ENCODE peak calls at places on chromosomes 1 and 21, in five cellular contexts. B is IMR-90, L is hepatocyte, M is astrocyte, E is OCI-LY7. T is an unnamed sample.

GRCh38 chr1:161905269-161905884 is 118.3 kb downstream of the OLFML2B start:
- DNase-seq in L (peak), B (peak), M (no peak), E (peak), T (peak)

GRCh38 chr1:29236993-29237905 is 927 bp downstream of the PTPRU start:
- DNase-seq in L (peak), E (no peak), M (peak), B (peak), T (peak)

GRCh38 chr1:162632234-162632666 is at the start of gene DDR2:
- DNase-seq in B (peak), E (no peak), L (peak), M (peak), T (no peak)

GRCh38 chr1:117130526-117130925 is 9.0 kb upstream of the TRIM45 start:
- DNase-seq in E (no peak), B (no peak), M (no peak), L (no peak), T (no peak)

GRCh38 chr1:163897401-163898169 is 575.8 kb downstream of the NUF2 start:
- DNase-seq in B (peak), E (no peak), M (peak), L (no peak), T (no peak)

GRCh38 chr1:97925161-97925560 is 4.3 kb upstream of the DPYD start:
- DNase-seq in M (no peak), B (no peak), L (no peak), E (no peak), T (no peak)

GRCh38 chr1:110634455-110635281 is 28.5 kb upstream of the KCNA2 start:
- DNase-seq in L (peak), M (peak), E (peak), B (peak), T (peak)

GRCh38 chr1:29180497-29181412 is 945 bp downstream of the SRSF4 start:
- DNase-seq in B (no peak), M (peak), L (no peak), E (no peak), T (peak)

GRCh38 chr1:156815307-156815826 is 1.3 kb downstream of the SH2D2A start:
- DNase-seq in L (peak), M (peak), B (peak), E (no peak), T (peak)

GRCh38 chr1:107318932-107319331 is 178.1 kb downstream of the NTNG1 start:
- DNase-seq in E (peak), B (no peak), M (no peak), L (no peak), T (no peak)

GRCh38 chr1:204258213-204259115 is 44.7 kb upstream of the GOLT1A start:
- DNase-seq in B (peak), E (peak), L (peak), M (peak), T (peak)

GRCh38 chr1:245353915-245354775 is 199.4 kb downstream of the KIF26B start:
- DNase-seq in M (no peak), B (no peak), E (no peak), L (no peak), T (no peak)

DNA sequence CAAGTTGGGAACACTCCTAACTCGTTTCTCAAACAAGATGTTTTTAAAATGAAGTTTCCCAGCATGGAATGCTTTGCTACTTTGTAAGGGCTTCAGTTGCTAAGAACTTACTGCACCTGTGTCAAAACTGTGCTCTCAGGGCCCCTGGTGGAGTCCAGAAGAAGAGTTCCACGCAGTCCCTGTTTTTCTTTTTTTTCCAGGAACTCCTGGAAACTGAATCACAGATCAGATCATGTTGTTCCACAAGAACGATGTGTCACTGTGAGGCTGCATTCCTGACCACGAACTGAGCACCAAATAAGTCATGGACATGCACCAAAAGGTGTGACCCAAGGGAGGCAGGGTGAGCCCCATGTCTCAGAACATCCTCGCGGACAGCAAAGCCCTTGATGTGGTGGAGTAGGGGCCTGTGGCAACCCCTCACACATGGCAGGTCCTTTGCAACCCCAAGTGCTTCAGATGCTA is 257.2 kb downstream of the KCNJ6 start:
- DNase-seq in E (no peak), L (peak), M (peak), B (peak), T (peak)
- H3K4me3 ChIP-seq in E (no peak), L (no peak), M (no peak), B (no peak), T (no peak)

GRCh38 chr1:94628174-94628843 is 86.8 kb upstream of the F3 start:
- DNase-seq in E (no peak), B (no peak), M (no peak), L (no peak), T (peak)

GRCh38 chr1:94633051-94633450 is 91.5 kb upstream of the F3 start:
- DNase-seq in M (peak), B (peak), E (no peak), L (no peak), T (no peak)

GRCh38 chr1:94634977-94635416 is 93.4 kb upstream of the F3 start:
- DNase-seq in L (no peak), B (no peak), M (no peak), E (no peak), T (no peak)

GRCh38 chr1:94627771-94628170 is 86.2 kb upstream of the F3 start:
- DNase-seq in M (no peak), L (no peak), E (no peak), B (no peak), T (no peak)

GRCh38 chr1:94629259-94630181 is 88.0 kb upstream of the F3 start:
- DNase-seq in M (no peak), E (no peak), L (no peak), B (no peak), T (no peak)
- H2AFZ ChIP-seq in M (no peak), E (no peak), L (no peak), B (no peak), T (no peak)

GRCh38 chr1:56448937-56449336 is 130.4 kb downstream of the PLPP3 start:
- DNase-seq in M (no peak), E (no peak), L (peak), B (peak), T (no peak)

GRCh38 chr1:56450004-56450666 is 129.2 kb downstream of the PLPP3 start:
- DNase-seq in B (no peak), E (no peak), M (no peak), L (peak), T (no peak)

GRCh38 chr1:56446531-56447098 is 132.7 kb downstream of the PLPP3 start:
- DNase-seq in M (peak), L (no peak), E (no peak), B (peak), T (peak)

GRCh38 chr1:56447732-56448276 is 131.6 kb downstream of the PLPP3 start:
- DNase-seq in E (no peak), M (no peak), L (no peak), B (no peak), T (no peak)

DNA sequence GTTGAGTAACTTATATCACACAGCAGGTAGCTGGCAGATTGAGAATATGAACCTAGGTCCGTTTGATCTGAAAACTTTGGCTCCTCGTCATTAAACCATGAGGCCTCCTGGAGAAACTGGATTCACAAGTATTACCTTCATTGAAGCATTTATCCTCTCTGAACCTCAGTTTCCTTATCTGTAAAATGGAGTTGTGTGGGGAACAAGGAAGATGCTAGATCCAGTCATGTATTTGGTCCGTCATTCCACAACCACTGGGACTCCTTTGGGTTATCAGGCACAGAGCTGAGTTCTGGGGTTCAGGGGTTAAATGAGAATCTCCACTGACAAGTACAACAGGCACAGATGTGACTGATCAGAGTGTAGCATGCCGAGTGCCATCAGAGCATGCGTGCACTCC is 130.8 kb downstream of the PLPP3 start:
- DNase-seq in M (no peak), L (no peak), E (no peak), B (no peak), T (peak)
- H3K4me3 ChIP-seq in M (no peak), L (no peak), E (no peak), B (no peak), T (no peak)

GRCh38 chr1:55720243-55720642 is 505.1 kb upstream of the USP24 start:
- DNase-seq in L (peak), B (peak), M (no peak), E (no peak), T (no peak)
- H2AFZ ChIP-seq in L (no peak), B (peak), M (no peak), E (no peak), T (peak)

DNA sequence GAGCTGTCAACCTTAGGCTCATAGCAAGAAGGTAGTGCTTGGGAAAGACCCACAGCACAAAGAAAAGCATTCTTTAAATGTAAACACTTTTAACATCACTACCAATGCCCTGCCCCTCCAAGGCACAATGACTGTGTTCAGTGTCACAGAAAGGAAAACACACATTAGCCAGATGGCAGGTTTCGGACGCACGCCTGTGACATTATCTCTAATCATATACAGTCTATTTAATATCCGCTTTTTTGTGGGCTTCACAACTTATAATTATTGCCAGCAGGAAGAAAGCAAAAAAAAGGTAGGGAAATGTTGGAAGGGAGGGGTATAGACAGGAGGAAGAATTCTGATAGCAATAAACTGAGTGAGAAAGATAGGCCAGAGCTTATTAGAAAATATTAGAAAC is 112.4 kb upstream of the BEND5 start:
- DNase-seq in L (no peak), E (no peak), B (no peak), M (no peak), T (no peak)
- H3K4me3 ChIP-seq in L (no peak), E (no peak), B (no peak), M (no peak), T (no peak)

GRCh38 chr1:192635939-192636338 is at the start of gene RGS13:
- DNase-seq in B (no peak), E (peak), L (no peak), M (no peak), T (no peak)

GRCh38 chr1:192635041-192635440 is 906 bp upstream of the RGS13 start:
- DNase-seq in L (no peak), B (no peak), M (no peak), E (peak), T (no peak)

GRCh38 chr1:192639607-192640368 is 3.8 kb downstream of the RGS13 start:
- DNase-seq in B (peak), L (peak), M (peak), E (peak), T (peak)
- H2AFZ ChIP-seq in B (no peak), L (no peak), M (no peak), E (no peak), T (no peak)

GRCh38 chr1:55212349-55213028 is 2.7 kb downstream of the USP24 start:
- DNase-seq in L (no peak), B (no peak), M (no peak), E (peak), T (no peak)
- H3K4me3 ChIP-seq in L (no peak), B (no peak), M (peak), E (peak), T (peak)

DNA sequence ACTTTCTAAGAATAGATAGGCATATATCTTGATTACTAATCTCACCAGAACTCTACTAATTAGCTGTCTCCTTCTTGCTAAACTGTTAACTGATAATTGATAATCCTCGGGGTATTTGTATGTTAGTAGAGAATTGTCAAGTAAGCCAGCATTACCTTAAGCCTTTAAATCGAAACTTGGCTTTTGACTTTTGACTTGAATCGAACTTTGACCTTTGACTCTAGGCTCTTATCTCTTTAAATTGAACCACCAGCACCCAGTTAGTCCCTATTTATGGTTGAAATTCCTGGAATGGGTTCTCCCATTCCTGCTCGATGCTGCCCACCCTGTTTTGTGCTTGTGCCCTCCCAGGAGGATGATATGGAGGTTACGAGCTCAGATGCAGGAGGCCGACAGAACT is 244.4 kb downstream of the TGFB2 start:
- DNase-seq in B (no peak), M (no peak), L (no peak), E (no peak), T (no peak)
- H2AFZ ChIP-seq in B (no peak), M (no peak), L (no peak), E (no peak), T (no peak)